ENCODE peak calls at places on chromosome 20, in five cellular contexts. Q is brain microvascular endothelial cell, U is glutamatergic neuron, P is astrocyte of the spinal cord, T is AG04450. K is an unnamed sample.

GRCh38 chr20:62740286-62741141 is 31.9 kb downstream of the NTSR1 start:
- DNase-seq in P (peak; percentile 64), T (peak; percentile 68), Q (peak; percentile 89), U (peak; percentile 16), K (peak; percentile 28)

GRCh38 chr20:6632187-6632586 is 135.3 kb upstream of the BMP2 start:
- DNase-seq in T (no peak), P (peak; percentile 55), U (no peak), Q (peak; percentile 43), K (no peak)

GRCh38 chr20:2688041-2688591 is 4.5 kb upstream of the EBF4 start:
- DNase-seq in P (peak; percentile 36), U (peak; percentile 79), Q (peak; percentile 48), T (no peak), K (no peak)

GRCh38 chr20:58921564-58921963 is 59.5 kb upstream of the NELFCD start:
- DNase-seq in Q (no peak), T (no peak), U (no peak), P (no peak), K (no peak)

GRCh38 chr20:37856932-37857660 is 45.8 kb upstream of the VSTM2L start:
- DNase-seq in Q (peak; percentile 74), U (no peak), T (peak; percentile 11), P (peak; percentile 71), K (peak; percentile 23)

GRCh38 chr20:13778827-13779226 is 5.9 kb downstream of the ESF1 start:
- DNase-seq in U (no peak), Q (no peak), T (no peak), P (no peak), K (no peak)

GRCh38 chr20:38290829-38291581 is 13.0 kb upstream of the BPI start:
- DNase-seq in U (no peak), Q (peak; percentile 100), P (peak; percentile 98), T (peak; percentile 61), K (no peak)

GRCh38 chr20:62708591-62709536 is at the start of gene NTSR1:
- DNase-seq in Q (no peak), P (no peak), T (no peak), U (peak; percentile 54), K (no peak)

GRCh38 chr20:56933331-56933698 is 304.2 kb downstream of the TFAP2C start:
- DNase-seq in T (no peak), P (no peak), Q (no peak), U (no peak), K (no peak)

DNA sequence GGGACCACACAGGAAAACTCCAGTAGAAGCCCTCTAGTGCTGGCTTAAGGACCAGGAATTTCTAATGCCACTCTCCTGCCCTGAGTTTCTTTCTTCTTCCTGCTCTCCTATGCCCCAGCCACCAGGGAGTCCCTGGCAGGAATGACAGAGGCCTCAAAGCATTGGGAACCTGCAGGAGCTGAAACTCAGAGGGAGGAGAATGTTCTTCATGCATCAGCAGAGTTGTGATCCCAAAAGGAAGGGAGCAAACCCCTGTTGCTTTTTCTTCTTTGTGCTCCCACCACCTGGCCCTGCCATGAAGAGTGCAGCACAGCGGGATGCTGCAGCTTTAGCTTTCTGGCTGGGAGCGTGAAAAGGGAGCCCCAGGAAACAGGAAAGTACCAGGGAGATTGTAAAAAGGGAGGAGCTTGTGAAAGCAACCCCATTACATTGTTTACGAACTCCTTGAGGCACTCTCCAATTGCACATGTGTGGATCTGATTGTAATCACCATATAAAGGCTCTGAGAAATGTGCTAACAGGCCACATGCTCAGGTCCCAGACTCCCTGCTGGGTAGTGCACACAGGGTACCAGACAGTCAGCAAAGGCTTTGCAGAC is 34.7 kb upstream of the FKBP1A start:
- DNase-seq in Q (no peak), T (no peak), U (no peak), P (peak; percentile 45), K (no peak)
- TF ChIP-seq CTCF in Q (peak; percentile 19), T (peak; percentile 22), U (no peak), P (no peak), K (no peak)

GRCh38 chr20:34673411-34673810 is 3.5 kb downstream of the PIGU start:
- DNase-seq in U (no peak), T (no peak), P (no peak), Q (no peak), K (no peak)

GRCh38 chr20:34675993-34676641 is 775 bp downstream of the PIGU start:
- DNase-seq in P (no peak), T (no peak), U (no peak), Q (no peak), K (no peak)

GRCh38 chr20:34675561-34675960 is 1.3 kb downstream of the PIGU start:
- DNase-seq in P (no peak), T (no peak), Q (no peak), U (no peak), K (no peak)

GRCh38 chr20:34680586-34680985 is 3.7 kb upstream of the PIGU start:
- DNase-seq in Q (no peak), T (no peak), P (no peak), U (no peak), K (no peak)

DNA sequence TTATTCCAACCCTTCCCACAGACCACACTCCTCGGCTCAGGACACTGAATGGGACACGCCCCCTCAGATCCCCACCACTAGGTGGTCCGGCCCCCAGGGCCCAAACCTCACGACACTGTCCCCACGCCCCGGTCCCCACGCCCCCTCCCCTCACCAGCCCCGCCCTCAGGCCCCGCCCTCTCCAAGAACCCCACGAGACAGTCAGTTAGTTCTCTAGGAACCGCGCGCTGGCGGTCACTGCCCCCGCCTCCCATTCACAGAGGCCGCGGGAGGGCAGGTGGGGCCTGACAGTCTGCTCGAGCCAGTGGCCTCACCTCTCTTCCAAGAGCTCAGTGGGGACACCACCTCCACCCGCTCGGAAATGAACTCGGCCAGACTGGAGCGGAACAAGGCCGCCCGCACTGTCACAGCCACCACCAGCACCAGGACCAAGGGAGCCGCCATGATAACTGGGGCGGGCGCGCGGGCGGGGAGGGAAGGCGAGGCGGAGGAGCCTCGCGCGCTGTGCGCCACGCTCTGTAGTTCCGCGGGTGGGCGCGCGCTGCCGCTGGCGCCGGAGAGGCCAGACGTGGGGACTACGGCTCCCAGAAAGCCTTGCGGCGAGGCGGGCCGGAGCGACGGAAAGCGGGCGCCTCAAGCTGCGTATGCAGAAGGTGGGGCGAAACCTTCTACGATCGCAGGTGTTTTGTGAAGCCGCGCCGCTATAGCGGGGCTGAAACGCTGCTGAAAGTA is at the start of gene PIGU:
- DNase-seq in Q (peak; percentile 91), T (peak; percentile 82), U (peak; percentile 96), P (peak; percentile 96), K (peak; percentile 77)
- TF ChIP-seq CTCF in Q (no peak), T (no peak), U (peak; percentile 14), P (no peak), K (no peak)

GRCh38 chr20:9172908-9173307 is 104.0 kb downstream of the PLCB4 start:
- DNase-seq in Q (no peak), U (no peak), P (peak; percentile 43), T (no peak), K (no peak)
- TF ChIP-seq CTCF in Q (peak; percentile 50), U (no peak), P (peak; percentile 37), T (no peak), K (peak; percentile 30)

GRCh38 chr20:20719411-20719810 is 7.0 kb upstream of the RALGAPA2 start:
- DNase-seq in U (no peak), T (no peak), Q (no peak), P (no peak), K (no peak)

GRCh38 chr20:20720158-20720557 is 7.7 kb upstream of the RALGAPA2 start:
- DNase-seq in Q (no peak), U (no peak), T (no peak), P (no peak), K (no peak)

GRCh38 chr20:20721489-20721888 is 9.0 kb upstream of the RALGAPA2 start:
- DNase-seq in T (no peak), Q (no peak), P (no peak), U (no peak), K (no peak)
- TF ChIP-seq CTCF in T (no peak), Q (no peak), P (no peak), U (no peak), K (no peak)

DNA sequence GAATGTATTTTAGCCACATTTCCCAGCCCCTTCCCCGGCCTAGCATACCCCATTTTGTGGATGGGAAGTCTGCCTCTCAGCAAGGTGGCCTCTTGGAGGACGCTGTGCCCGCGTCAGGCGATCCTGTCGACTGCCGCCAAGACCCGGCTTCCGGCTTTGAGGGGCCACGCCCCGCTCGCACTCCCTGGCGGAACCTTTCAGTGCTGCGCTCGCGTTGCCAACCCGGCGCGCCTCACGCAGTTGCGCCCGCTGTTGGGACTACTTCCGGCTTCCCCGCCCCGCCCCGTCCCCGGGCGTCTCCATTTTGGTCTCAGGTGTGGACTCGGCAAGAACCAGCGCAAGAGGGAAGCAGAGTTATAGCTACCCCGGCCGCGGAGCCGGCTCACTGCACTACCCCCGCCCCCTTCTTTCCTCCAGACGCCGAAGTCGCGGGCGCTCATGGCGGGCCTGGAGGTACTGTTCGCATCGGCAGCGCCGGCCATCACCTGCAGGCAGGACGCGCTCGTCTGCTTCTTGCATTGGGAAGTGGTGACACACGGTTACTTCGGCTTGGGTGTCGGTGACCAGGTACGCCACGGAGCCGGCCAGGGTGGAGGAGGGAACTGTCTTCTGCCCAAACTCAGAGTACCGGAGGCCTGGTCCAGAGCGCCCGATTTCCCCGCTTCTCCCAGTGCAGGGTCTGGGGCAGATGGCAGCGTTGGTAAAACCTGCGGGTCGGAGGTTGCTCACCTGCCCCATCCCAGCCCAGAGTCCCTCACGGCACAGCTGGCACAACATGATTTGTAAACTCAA is at the start of gene PSMF1:
- DNase-seq in Q (peak; percentile 84), T (peak; percentile 72), P (peak; percentile 90), U (peak; percentile 96), K (peak; percentile 76)
- TF ChIP-seq CTCF in Q (peak; percentile 15), T (peak; percentile 5), P (no peak), U (no peak), K (no peak)

GRCh38 chr20:50341050-50341449 is 150.4 kb downstream of the CEBPB start:
- DNase-seq in U (no peak), P (no peak), Q (no peak), T (no peak), K (no peak)

GRCh38 chr20:50341880-50342637 is 151.4 kb downstream of the CEBPB start:
- DNase-seq in T (no peak), U (no peak), P (no peak), Q (no peak), K (no peak)

GRCh38 chr20:50339196-50339901 is 148.7 kb downstream of the CEBPB start:
- DNase-seq in T (no peak), P (peak; percentile 45), U (no peak), Q (no peak), K (no peak)

GRCh38 chr20:50338479-50339195 is 148.0 kb downstream of the CEBPB start:
- DNase-seq in P (peak; percentile 55), Q (no peak), U (no peak), T (no peak), K (no peak)

GRCh38 chr20:50340586-50340985 is 150.0 kb downstream of the CEBPB start:
- DNase-seq in U (no peak), Q (no peak), T (no peak), P (no peak), K (no peak)
- TF ChIP-seq CTCF in U (no peak), Q (no peak), T (no peak), P (no peak), K (no peak)

GRCh38 chr20:48448601-48449384 is 379.0 kb downstream of the PREX1 start:
- DNase-seq in U (no peak), Q (no peak), T (no peak), P (no peak), K (no peak)
- TF ChIP-seq CTCF in U (no peak), Q (no peak), T (no peak), P (no peak), K (no peak)

K was measured in AG09319.